ENCODE peak calls at places on chromosomes 13 and 19, in six cellular contexts. One of them, this sample, is unnamed. For H3K27me3 and H3K4me1, the result is how much of the 10 kb centered on the place peaks cover.

GRCh38 chr19:13051581-13052165 is 51.0 kb downstream of the LYL1 start:
- DNase-seq in transverse colon: peak
- DNase-seq in tibial nerve: peak
- DNase-seq in ovary: peak
- DNase-seq in K562: peak
- DNase-seq in GM12878: no peak
- DNase-seq in this sample: no peak

GRCh38 chr19:4967738-4968461 is 1.0 kb upstream of the KDM4B start:
- DNase-seq in transverse colon: no peak
- DNase-seq in tibial nerve: no peak
- DNase-seq in ovary: no peak
- DNase-seq in K562: no peak
- DNase-seq in GM12878: no peak
- DNase-seq in this sample: no peak

GRCh38 chr19:44755219-44755618 is 6.7 kb downstream of the BCL3 start:
- DNase-seq in transverse colon: no peak
- DNase-seq in tibial nerve: no peak
- DNase-seq in ovary: no peak
- DNase-seq in K562: no peak
- DNase-seq in GM12878: no peak
- DNase-seq in this sample: no peak

GRCh38 chr19:30861896-30862295 is 487.3 kb downstream of the TSHZ3 start:
- DNase-seq in transverse colon: no peak
- DNase-seq in tibial nerve: no peak
- DNase-seq in ovary: no peak
- DNase-seq in K562: no peak
- DNase-seq in GM12878: no peak
- DNase-seq in this sample: no peak

GRCh38 chr13:70203661-70204229 is 95.5 kb upstream of the KLHL1 start:
- DNase-seq in transverse colon: no peak
- DNase-seq in tibial nerve: no peak
- DNase-seq in ovary: no peak
- DNase-seq in K562: no peak
- DNase-seq in GM12878: no peak
- DNase-seq in this sample: no peak

GRCh38 chr13:25630327-25630726 is 258.6 kb downstream of the ATP8A2 start:
- DNase-seq in transverse colon: no peak
- DNase-seq in tibial nerve: no peak
- DNase-seq in ovary: no peak
- DNase-seq in K562: no peak
- DNase-seq in GM12878: no peak
- DNase-seq in this sample: no peak

GRCh38 chr13:105121221-105121620 is 1414.2 kb downstream of the EFNB2 start:
- DNase-seq in transverse colon: no peak
- DNase-seq in tibial nerve: no peak
- DNase-seq in ovary: no peak
- DNase-seq in K562: no peak
- DNase-seq in GM12878: no peak
- DNase-seq in this sample: no peak

GRCh38 chr13:30421093-30422055 is 919 bp upstream of the UBE2L5 start:
- DNase-seq in transverse colon: peak
- DNase-seq in tibial nerve: peak
- DNase-seq in ovary: peak
- DNase-seq in K562: peak
- DNase-seq in GM12878: no peak
- DNase-seq in this sample: peak

GRCh38 chr19:39819786-39820185 is 14.2 kb downstream of the DYRK1B start:
- DNase-seq in transverse colon: no peak
- DNase-seq in tibial nerve: no peak
- DNase-seq in ovary: no peak
- DNase-seq in K562: no peak
- DNase-seq in GM12878: no peak
- DNase-seq in this sample: no peak

GRCh38 chr13:29589234-29589633 is 6.3 kb downstream of the SLC7A1 start:
- DNase-seq in transverse colon: no peak
- DNase-seq in tibial nerve: no peak
- DNase-seq in ovary: no peak
- DNase-seq in K562: no peak
- DNase-seq in GM12878: no peak
- DNase-seq in this sample: no peak

GRCh38 chr13:102597029-102598015 is 536 bp downstream of the TPP2 start:
- DNase-seq in transverse colon: peak
- DNase-seq in tibial nerve: no peak
- DNase-seq in ovary: peak
- DNase-seq in K562: peak
- DNase-seq in GM12878: no peak
- DNase-seq in this sample: no peak

GRCh38 chr13:28031220-28031903 is 42.9 kb upstream of the URAD start:
- DNase-seq in transverse colon: peak
- DNase-seq in tibial nerve: no peak
- DNase-seq in ovary: no peak
- DNase-seq in K562: no peak
- DNase-seq in GM12878: no peak
- DNase-seq in this sample: no peak

GRCh38 chr19:13149628-13150186 is 468 bp downstream of the STX10 start:
- DNase-seq in transverse colon: peak
- DNase-seq in tibial nerve: no peak
- DNase-seq in ovary: peak
- DNase-seq in K562: no peak
- DNase-seq in GM12878: no peak
- DNase-seq in this sample: no peak

GRCh38 chr13:80029170-80029569 is 311.8 kb downstream of the SPRY2 start:
- DNase-seq in transverse colon: no peak
- DNase-seq in tibial nerve: no peak
- DNase-seq in ovary: no peak
- DNase-seq in K562: no peak
- DNase-seq in GM12878: no peak
- DNase-seq in this sample: no peak

GRCh38 chr13:32205426-32206096 is 109.6 kb downstream of the ZAR1L start:
- DNase-seq in transverse colon: no peak
- DNase-seq in tibial nerve: no peak
- DNase-seq in ovary: no peak
- DNase-seq in K562: no peak
- DNase-seq in GM12878: no peak
- DNase-seq in this sample: no peak

GRCh38 chr19:8161135-8161646 is 11.8 kb upstream of the FBN3 start:
- DNase-seq in transverse colon: no peak
- DNase-seq in tibial nerve: no peak
- DNase-seq in ovary: no peak
- DNase-seq in K562: peak
- DNase-seq in GM12878: peak
- DNase-seq in this sample: no peak

GRCh38 chr19:53945441-53945840 is 17.3 kb upstream of the CACNG8 start:
- DNase-seq in transverse colon: no peak
- DNase-seq in tibial nerve: no peak
- DNase-seq in ovary: no peak
- DNase-seq in K562: peak
- DNase-seq in GM12878: no peak
- DNase-seq in this sample: no peak

GRCh38 chr19:11435057-11435832 is at the start of the genes ODAD3 and PRKCSH:
- DNase-seq in transverse colon: peak
- DNase-seq in tibial nerve: peak
- DNase-seq in ovary: peak
- DNase-seq in K562: peak
- DNase-seq in GM12878: peak
- DNase-seq in this sample: peak

GRCh38 chr19:17841810-17842662 is 5.7 kb downstream of the JAK3 start:
- DNase-seq in transverse colon: peak
- DNase-seq in tibial nerve: peak
- DNase-seq in ovary: peak
- DNase-seq in K562: peak
- DNase-seq in GM12878: no peak
- DNase-seq in this sample: no peak

GRCh38 chr13:109819851-109820250 is 33.5 kb upstream of the IRS2 start:
- DNase-seq in transverse colon: no peak
- DNase-seq in tibial nerve: no peak
- DNase-seq in ovary: no peak
- DNase-seq in K562: no peak
- DNase-seq in GM12878: no peak
- DNase-seq in this sample: no peak

GRCh38 chr19:5452594-5453565 is 2.3 kb upstream of the ZNRF4 start:
- DNase-seq in transverse colon: no peak
- DNase-seq in tibial nerve: no peak
- DNase-seq in ovary: no peak
- DNase-seq in K562: peak
- DNase-seq in GM12878: no peak
- DNase-seq in this sample: no peak

GRCh38 chr13:113907637-113908617 is 44.1 kb upstream of the GAS6 start:
- DNase-seq in transverse colon: peak
- DNase-seq in tibial nerve: no peak
- DNase-seq in ovary: peak
- DNase-seq in K562: no peak
- DNase-seq in GM12878: no peak
- DNase-seq in this sample: peak

GRCh38 chr19:10625003-10625761 is at the start of gene SLC44A2:
- DNase-seq in transverse colon: peak
- DNase-seq in tibial nerve: peak
- DNase-seq in ovary: peak
- DNase-seq in K562: peak
- DNase-seq in GM12878: no peak
- DNase-seq in this sample: no peak

GRCh38 chr19:44775676-44776240 is 1.9 kb upstream of the CBLC start:
- DNase-seq in transverse colon: no peak
- DNase-seq in tibial nerve: no peak
- DNase-seq in ovary: no peak
- DNase-seq in K562: no peak
- DNase-seq in GM12878: no peak
- DNase-seq in this sample: no peak

GRCh38 chr13:94163535-94163934 is 315.9 kb downstream of the DCT start:
- DNase-seq in transverse colon: no peak
- DNase-seq in tibial nerve: no peak
- DNase-seq in ovary: no peak
- DNase-seq in K562: no peak
- DNase-seq in GM12878: no peak
- DNase-seq in this sample: no peak

GRCh38 chr13:113151745-113152707 is 6.4 kb upstream of the PROZ start:
- DNase-seq in transverse colon: no peak
- DNase-seq in tibial nerve: no peak
- DNase-seq in ovary: no peak
- DNase-seq in K562: no peak
- DNase-seq in GM12878: no peak
- DNase-seq in this sample: no peak

DNA sequence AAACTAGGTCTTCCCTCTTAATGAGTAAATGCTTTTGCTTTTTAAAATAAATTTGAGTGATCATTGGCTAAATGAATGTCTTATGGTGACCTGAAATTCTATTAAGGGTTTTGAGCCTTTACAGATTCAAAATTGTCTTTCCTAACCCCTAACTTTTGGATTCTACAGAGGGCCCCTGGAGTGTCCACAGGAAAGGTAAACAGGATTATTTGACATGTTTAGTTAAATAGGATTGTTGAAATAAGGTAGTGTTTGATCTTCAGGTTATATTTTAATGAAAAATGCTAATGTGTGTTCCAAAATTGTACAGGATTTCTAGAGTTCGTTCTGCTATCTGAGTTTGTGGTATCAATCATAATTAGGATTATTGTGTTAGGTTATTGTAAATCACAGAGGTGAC is 55.9 kb upstream of the GJB6 start:
- DNase-seq in transverse colon: no peak
- DNase-seq in tibial nerve: no peak
- DNase-seq in ovary: no peak
- DNase-seq in K562: no peak
- DNase-seq in GM12878: no peak
- DNase-seq in this sample: no peak
- TF ChIP-seq EP300 in transverse colon: no peak
- TF ChIP-seq EP300 in tibial nerve: no peak
- TF ChIP-seq EP300 in ovary: no peak
- TF ChIP-seq EP300 in K562: no peak
- TF ChIP-seq EP300 in GM12878: no peak
- TF ChIP-seq EP300 in this sample: no peak

GRCh38 chr19:46040952-46041500 is at the start of gene IGFL4:
- DNase-seq in transverse colon: no peak
- DNase-seq in tibial nerve: no peak
- DNase-seq in ovary: no peak
- DNase-seq in K562: no peak
- DNase-seq in GM12878: no peak
- DNase-seq in this sample: no peak

GRCh38 chr19:46036745-46037126 is 4.1 kb downstream of the IGFL4 start:
- DNase-seq in transverse colon: no peak
- DNase-seq in tibial nerve: no peak
- DNase-seq in ovary: no peak
- DNase-seq in K562: no peak
- DNase-seq in GM12878: no peak
- DNase-seq in this sample: no peak

GRCh38 chr19:46043519-46043918 is 2.7 kb upstream of the IGFL4 start:
- DNase-seq in transverse colon: no peak
- DNase-seq in tibial nerve: no peak
- DNase-seq in ovary: no peak
- DNase-seq in K562: no peak
- DNase-seq in GM12878: no peak
- DNase-seq in this sample: no peak

GRCh38 chr19:46040125-46040524 is 677 bp downstream of the IGFL4 start:
- DNase-seq in transverse colon: no peak
- DNase-seq in tibial nerve: no peak
- DNase-seq in ovary: no peak
- DNase-seq in K562: no peak
- DNase-seq in GM12878: no peak
- DNase-seq in this sample: no peak

GRCh38 chr19:46042252-46042883 is 1.6 kb upstream of the IGFL4 start:
- DNase-seq in transverse colon: no peak
- DNase-seq in tibial nerve: no peak
- DNase-seq in ovary: no peak
- DNase-seq in K562: no peak
- DNase-seq in GM12878: no peak
- DNase-seq in this sample: no peak
- H3K27me3 ChIP-seq in transverse colon: under half
- H3K27me3 ChIP-seq in tibial nerve: under half
- H3K27me3 ChIP-seq in ovary: under half
- H3K27me3 ChIP-seq in K562: under half
- H3K27me3 ChIP-seq in GM12878: under half
- H3K27me3 ChIP-seq in this sample: under half

DNA sequence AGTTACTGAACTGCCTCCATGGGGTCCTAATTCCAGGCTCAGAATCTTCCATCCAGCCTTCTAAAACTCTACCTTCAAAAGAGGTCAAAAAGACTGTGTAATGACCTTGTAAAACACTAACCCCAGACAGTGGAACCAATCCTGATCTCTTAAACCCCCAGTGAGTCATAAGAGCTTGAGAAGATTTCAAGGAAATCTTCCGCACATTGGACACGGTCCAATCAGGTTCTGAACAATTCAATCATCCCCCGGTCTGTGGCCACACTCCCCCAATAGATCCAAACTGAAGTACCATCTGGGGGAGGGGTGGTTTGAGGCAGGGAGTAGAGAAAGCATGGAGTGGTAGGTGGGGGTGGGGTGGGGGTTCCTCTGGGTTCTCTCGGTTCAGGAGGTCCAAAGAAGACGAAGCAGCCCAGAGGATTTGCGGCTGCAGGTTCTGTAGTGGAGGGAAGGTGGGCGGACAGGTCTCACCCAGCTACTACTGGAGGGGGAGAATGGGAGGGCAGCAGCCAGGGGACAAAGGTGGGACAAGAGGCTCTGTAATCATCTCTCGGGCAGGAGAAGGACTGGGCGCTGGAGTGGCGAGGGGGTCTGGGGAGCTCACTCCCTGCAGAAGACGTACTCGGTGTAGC is 1.5 kb downstream of the KCTD12 start:
- DNase-seq in transverse colon: no peak
- DNase-seq in tibial nerve: peak
- DNase-seq in ovary: no peak
- DNase-seq in K562: no peak
- DNase-seq in GM12878: no peak
- DNase-seq in this sample: no peak
- H3K4me1 ChIP-seq in transverse colon: under half
- H3K4me1 ChIP-seq in tibial nerve: half or more
- H3K4me1 ChIP-seq in ovary: under half
- H3K4me1 ChIP-seq in K562: under half
- H3K4me1 ChIP-seq in GM12878: under half
- H3K4me1 ChIP-seq in this sample: half or more

GRCh38 chr13:106998664-106999063 is 430.7 kb upstream of the ARGLU1 start:
- DNase-seq in transverse colon: no peak
- DNase-seq in tibial nerve: no peak
- DNase-seq in ovary: no peak
- DNase-seq in K562: no peak
- DNase-seq in GM12878: no peak
- DNase-seq in this sample: no peak
- TF ChIP-seq EP300 in transverse colon: no peak
- TF ChIP-seq EP300 in tibial nerve: no peak
- TF ChIP-seq EP300 in ovary: no peak
- TF ChIP-seq EP300 in K562: no peak
- TF ChIP-seq EP300 in GM12878: no peak
- TF ChIP-seq EP300 in this sample: no peak